ENCODE peak calls at places on chromosome X, in seven cellular contexts. V, J, Y, G, Q, I and K are unnamed samples.

GRCh38 chrX:13938053-13938765 is 91.5 kb downstream of the GEMIN8 start:
- DNase-seq in V (peak; percentile 82), J (no peak), Y (peak; percentile 40), G (no peak), Q (peak; percentile 30), I (no peak), K (no peak)

GRCh38 chrX:154411981-154412340 is 622 bp downstream of the TAFAZZIN start:
- DNase-seq in V (no peak), J (peak; percentile 64), Y (peak; percentile 67), G (peak; percentile 45), Q (peak; percentile 71), I (peak; percentile 82), K (peak; percentile 47)

GRCh38 chrX:131763674-131764073 is 219.8 kb downstream of the OR13H1 start:
- DNase-seq in V (no peak), J (peak; percentile 85), Y (peak; percentile 85), G (no peak), Q (peak; percentile 78), I (peak; percentile 79), K (no peak)

GRCh38 chrX:101009086-101009485 is 39.6 kb downstream of the ARL13A start:
- DNase-seq in V (no peak), J (no peak), Y (no peak), G (no peak), Q (no peak), I (no peak), K (no peak)

GRCh38 chrX:39163585-39163984 is 362.3 kb downstream of the MID1IP1 start:
- DNase-seq in V (no peak), J (peak; percentile 4), Y (no peak), G (no peak), Q (no peak), I (no peak), K (no peak)

GRCh38 chrX:53429755-53430154 is 4.4 kb downstream of the HSD17B10 start:
- DNase-seq in V (no peak), J (no peak), Y (no peak), G (no peak), Q (no peak), I (no peak), K (no peak)

GRCh38 chrX:84219551-84219950 is 31.6 kb upstream of the RPS6KA6 start:
- DNase-seq in V (no peak), J (no peak), Y (no peak), G (no peak), Q (no peak), I (no peak), K (no peak)

GRCh38 chrX:103510031-103510430 is 9.3 kb downstream of the RAB40A start:
- DNase-seq in V (no peak), J (no peak), Y (no peak), G (no peak), Q (no peak), I (no peak), K (no peak)

GRCh38 chrX:127457161-127457560 is 595.0 kb downstream of the ACTRT1 start:
- DNase-seq in V (no peak), J (no peak), Y (no peak), G (no peak), Q (no peak), I (no peak), K (no peak)

GRCh38 chrX:46179748-46180147 is 365.5 kb downstream of the ZNF674 start:
- DNase-seq in V (no peak), J (no peak), Y (no peak), G (no peak), Q (no peak), I (no peak), K (no peak)

GRCh38 chrX:11886745-11887144 is 128.7 kb downstream of the MSL3 start:
- DNase-seq in V (no peak), J (no peak), Y (no peak), G (no peak), Q (no peak), I (no peak), K (no peak)

GRCh38 chrX:129846686-129847085 is 3.0 kb upstream of the ZDHHC9 start:
- DNase-seq in V (no peak), J (no peak), Y (no peak), G (no peak), Q (no peak), I (no peak), K (peak; percentile 35)

GRCh38 chrX:110964761-110965160 is 131.2 kb upstream of the PAK3 start:
- DNase-seq in V (no peak), J (no peak), Y (peak; percentile 33), G (no peak), Q (no peak), I (no peak), K (no peak)

GRCh38 chrX:68827848-68828562 is 816 bp upstream of the EFNB1 start:
- DNase-seq in V (peak; percentile 85), J (peak; percentile 84), Y (peak; percentile 86), G (peak; percentile 55), Q (peak; percentile 84), I (peak; percentile 89), K (peak; percentile 47)

GRCh38 chrX:22159071-22159470 is 113.6 kb upstream of the CBLL2 start:
- DNase-seq in V (no peak), J (no peak), Y (no peak), G (no peak), Q (no peak), I (no peak), K (no peak)

GRCh38 chrX:44873415-44874270 is 655 bp downstream of the KDM6A start:
- DNase-seq in V (peak; percentile 78), J (peak; percentile 75), Y (peak; percentile 58), G (no peak), Q (peak; percentile 69), I (peak; percentile 83), K (peak; percentile 74)

GRCh38 chrX:133254666-133255065 is 36.5 kb upstream of the TFDP3 start:
- DNase-seq in V (no peak), J (no peak), Y (no peak), G (peak; percentile 20), Q (no peak), I (no peak), K (no peak)

GRCh38 chrX:43552166-43552565 is 103.9 kb upstream of the MAOA start:
- DNase-seq in V (no peak), J (no peak), Y (no peak), G (peak; percentile 25), Q (no peak), I (no peak), K (no peak)

GRCh38 chrX:150899191-150899757 is 806 bp upstream of the CD99L2 start:
- DNase-seq in V (no peak), J (peak; percentile 35), Y (peak; percentile 37), G (no peak), Q (peak; percentile 39), I (peak; percentile 57), K (no peak)

GRCh38 chrX:56978172-56978571 is 17.2 kb downstream of the SPIN3 start:
- DNase-seq in V (no peak), J (peak; percentile 30), Y (no peak), G (peak; percentile 14), Q (no peak), I (no peak), K (peak; percentile 48)

GRCh38 chrX:56969559-56969958 is 25.8 kb downstream of the SPIN3 start:
- DNase-seq in V (no peak), J (no peak), Y (no peak), G (no peak), Q (no peak), I (no peak), K (no peak)

GRCh38 chrX:56968980-56969379 is 26.4 kb downstream of the SPIN3 start:
- DNase-seq in V (no peak), J (no peak), Y (no peak), G (no peak), Q (no peak), I (no peak), K (no peak)

GRCh38 chrX:56975611-56976010 is 19.7 kb downstream of the SPIN3 start:
- DNase-seq in V (no peak), J (no peak), Y (no peak), G (no peak), Q (no peak), I (no peak), K (no peak)

GRCh38 chrX:56974408-56974807 is 20.9 kb downstream of the SPIN3 start:
- DNase-seq in V (no peak), J (no peak), Y (no peak), G (no peak), Q (no peak), I (no peak), K (no peak)
- H3K4me3 ChIP-seq in V (no peak overlapping the region), J (no peak overlapping the region), Y (no peak overlapping the region), G (no peak overlapping the region), Q (no peak overlapping the region), I (no peak overlapping the region), K (no peak overlapping the region)

DNA sequence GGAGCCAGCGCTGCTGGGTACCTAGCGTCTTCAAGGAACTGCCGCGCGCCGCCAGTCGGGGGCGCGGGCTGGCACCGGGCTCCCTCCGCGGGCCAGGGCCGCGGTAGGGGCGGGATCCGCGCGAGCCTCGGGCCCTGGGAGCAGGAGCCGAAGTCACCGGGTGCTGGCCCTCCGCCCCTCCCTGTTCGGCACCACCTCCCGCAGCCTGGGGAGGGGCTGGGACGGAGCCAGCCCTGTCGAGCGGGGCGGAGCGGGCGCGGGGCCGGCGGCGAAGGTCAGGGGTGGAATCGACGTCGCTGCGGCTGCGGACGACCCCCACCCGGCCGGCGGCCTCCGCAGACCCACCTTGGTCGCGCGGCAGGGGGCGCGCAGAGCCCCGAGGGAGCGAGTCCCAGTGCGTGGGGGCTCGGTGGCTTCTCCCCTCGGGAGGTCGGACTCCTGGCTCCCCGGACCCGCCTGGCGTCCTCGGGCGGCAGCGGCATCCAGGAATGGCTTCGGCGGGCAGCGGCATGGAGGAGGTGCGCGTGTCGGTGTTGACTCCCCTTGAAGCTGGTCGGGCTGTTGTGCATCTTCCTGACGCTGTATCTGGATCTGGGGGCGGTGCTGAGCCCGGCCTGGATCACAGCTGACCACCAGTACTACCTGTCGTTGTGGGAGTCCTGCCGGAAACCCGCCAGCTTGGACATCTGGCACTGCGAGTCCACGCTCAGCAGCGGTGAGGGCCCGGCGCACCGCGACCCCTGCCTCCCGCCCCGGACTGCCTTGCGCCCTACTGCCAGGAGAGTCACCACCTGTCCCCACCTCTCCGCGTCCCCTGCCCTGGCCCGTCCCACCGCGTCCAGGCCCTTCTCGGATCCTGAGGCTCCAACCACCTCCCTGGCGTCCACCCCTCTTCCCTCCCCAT is 50.5 kb upstream of the FAM47C start:
- DNase-seq in V (no peak), J (peak; percentile 32), Y (peak; percentile 44), G (no peak), Q (no peak), I (no peak), K (no peak)
- H3K27ac ChIP-seq in V (no peak overlapping the region), J (no peak overlapping the region), Y (peak overlapping the region; percentile 32), G (no peak overlapping the region), Q (no peak overlapping the region), I (no peak overlapping the region), K (no peak overlapping the region)

DNA sequence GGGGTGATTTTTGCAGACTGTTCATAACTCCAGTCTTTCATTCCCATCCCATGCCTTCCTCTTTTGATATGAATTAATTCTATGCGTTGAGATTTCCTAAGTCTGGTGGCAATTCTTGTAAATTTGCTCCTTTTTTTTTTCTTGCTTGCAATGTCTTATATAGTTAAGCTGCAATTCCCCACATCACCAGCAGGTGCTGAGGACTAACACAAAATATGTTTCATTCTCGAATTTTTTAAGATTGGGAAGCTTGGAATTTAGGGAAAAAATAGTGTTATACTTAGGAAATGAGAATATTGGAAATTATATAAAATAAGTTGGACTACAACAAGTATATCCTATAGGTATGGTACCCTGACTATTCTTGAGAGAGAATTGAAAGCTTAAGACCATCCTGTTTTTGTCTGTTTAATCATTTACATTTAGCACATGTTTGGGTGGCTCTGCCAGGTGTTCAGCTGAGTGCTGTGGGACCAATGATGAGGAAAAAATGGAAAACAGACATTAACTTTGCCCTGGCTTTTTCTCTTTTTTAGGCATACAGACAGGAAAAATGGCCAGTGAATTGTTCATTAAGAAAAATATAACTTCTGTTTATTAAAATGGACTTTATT is 30.2 kb downstream of the AFF2 start:
- DNase-seq in V (no peak), J (no peak), Y (no peak), G (no peak), Q (no peak), I (no peak), K (no peak)
- H3K4me1 ChIP-seq in V (no peaks in the 10 kb centered on the region), J (no peaks in the 10 kb centered on the region), Y (no peaks in the 10 kb centered on the region), G (no peaks in the 10 kb centered on the region), Q (no peaks in the 10 kb centered on the region), I (no peaks in the 10 kb centered on the region), K (no peaks in the 10 kb centered on the region)

GRCh38 chrX:47573334-47574095 is 8.7 kb upstream of the TIMP1 start:
- DNase-seq in V (no peak), J (no peak), Y (no peak), G (no peak), Q (peak; percentile 58), I (no peak), K (no peak)
- H3K4me3 ChIP-seq in V (peak overlapping the region; percentile 34), J (no peak overlapping the region), Y (peak overlapping the region; percentile 28), G (no peak overlapping the region), Q (peak overlapping the region; percentile 30), I (peak overlapping the region; percentile 36), K (no peak overlapping the region)